ENCODE peak calls at places on chromosomes 3 and 15, in five cellular contexts. Y is endothelial cell of umbilical vein, L is K562, W is H1, C is HepG2. P is an unnamed sample.

GRCh38 chr3:39267631-39268553 is 11.9 kb downstream of the CX3CR1 start:
- DNase-seq in L (no peak), W (no peak), Y (no peak), C (no peak), P (no peak)

GRCh38 chr15:59020321-59020720 is 32.9 kb downstream of the RNF111 start:
- DNase-seq in L (no peak), C (peak), Y (no peak), W (no peak), P (no peak)

GRCh38 chr3:11591006-11591360 is 52.7 kb downstream of the VGLL4 start:
- DNase-seq in W (no peak), Y (no peak), C (no peak), L (no peak), P (no peak)

GRCh38 chr3:170992854-170993253 is 33.7 kb downstream of the SLC2A2 start:
- DNase-seq in C (no peak), L (no peak), W (no peak), Y (no peak), P (no peak)

GRCh38 chr15:100881573-100882336 is 2.1 kb downstream of the ALDH1A3 start:
- DNase-seq in Y (no peak), L (no peak), C (no peak), W (no peak), P (no peak)

GRCh38 chr3:187669675-187670504 is at the start of gene SST:
- DNase-seq in C (peak), Y (peak), W (peak), L (no peak), P (no peak)

GRCh38 chr15:100220058-100220728 is 121.6 kb downstream of the ADAMTS17 start:
- DNase-seq in L (no peak), Y (no peak), W (no peak), C (no peak), P (no peak)

GRCh38 chr15:49990835-49991540 is 128.0 kb downstream of the ATP8B4 start:
- DNase-seq in L (no peak), C (no peak), W (no peak), Y (no peak), P (no peak)

GRCh38 chr15:101267320-101268104 is 9.8 kb downstream of the SELENOS start:
- DNase-seq in L (peak), C (no peak), W (no peak), Y (no peak), P (no peak)

GRCh38 chr15:100598655-100599054 is 3.3 kb downstream of the LINS1 start:
- DNase-seq in L (no peak), Y (no peak), W (no peak), C (no peak), P (no peak)

GRCh38 chr3:170128977-170129431 is 52.5 kb downstream of the PHC3 start:
- DNase-seq in L (no peak), W (no peak), C (no peak), Y (no peak), P (peak)

GRCh38 chr3:70999730-71000129 is 583.8 kb downstream of the FOXP1 start:
- DNase-seq in W (no peak), C (no peak), L (no peak), Y (peak), P (no peak)

GRCh38 chr3:47113669-47114365 is 50.1 kb downstream of the SETD2 start:
- DNase-seq in Y (no peak), C (no peak), W (no peak), L (no peak), P (peak)

GRCh38 chr15:99076555-99077308 is 28.1 kb upstream of the SYNM start:
- DNase-seq in C (peak), L (peak), W (no peak), Y (peak), P (peak)

GRCh38 chr3:108006901-108007331 is 83.9 kb downstream of the CD47 start:
- DNase-seq in W (no peak), C (no peak), L (no peak), Y (peak), P (no peak)

GRCh38 chr15:99282129-99282528 is 30.8 kb downstream of the LRRC28 start:
- DNase-seq in C (no peak), Y (peak), W (no peak), L (no peak), P (no peak)

GRCh38 chr3:4551826-4552442 is 58.8 kb downstream of the ITPR1 start:
- DNase-seq in W (no peak), L (no peak), C (no peak), Y (no peak), P (no peak)

GRCh38 chr15:72315706-72316370 is 4.1 kb downstream of the CELF6 start:
- DNase-seq in Y (no peak), W (peak), L (no peak), C (no peak), P (no peak)

GRCh38 chr3:69079269-69080159 is 651 bp downstream of the UBA3 start:
- DNase-seq in L (peak), C (peak), Y (peak), W (no peak), P (no peak)

GRCh38 chr3:33911525-33912322 is 113.3 kb downstream of the PDCD6IP start:
- DNase-seq in C (no peak), Y (no peak), W (no peak), L (no peak), P (peak)

GRCh38 chr3:167718582-167718981 is 16.1 kb downstream of the PDCD10 start:
- DNase-seq in L (no peak), W (no peak), Y (no peak), C (no peak), P (no peak)

GRCh38 chr3:181567446-181568075 is 144.2 kb upstream of the SOX2 start:
- DNase-seq in C (no peak), L (no peak), W (no peak), Y (no peak), P (no peak)

GRCh38 chr3:185823280-185824044 is 1.4 kb downstream of the IGF2BP2 start:
- DNase-seq in L (peak), Y (peak), C (no peak), W (peak), P (no peak)

GRCh38 chr3:88148651-88149050 is 1.1 kb upstream of the C3orf38 start:
- DNase-seq in W (no peak), C (no peak), L (no peak), Y (no peak), P (no peak)

GRCh38 chr3:56303508-56303907 is 164.8 kb downstream of the ERC2 start:
- DNase-seq in L (peak), W (peak), C (peak), Y (peak), P (no peak)

GRCh38 chr3:151210676-151211381 is 7.8 kb upstream of the GPR171 start:
- DNase-seq in L (no peak), Y (no peak), C (peak), W (no peak), P (no peak)

GRCh38 chr3:47193871-47194859 is 30.3 kb upstream of the SETD2 start:
- DNase-seq in L (no peak), Y (no peak), W (no peak), C (no peak), P (no peak)

GRCh38 chr15:39756806-39757522 is 25.7 kb downstream of the FSIP1 start:
- DNase-seq in Y (peak), L (peak), W (no peak), C (peak), P (peak)

GRCh38 chr3:149393355-149394165 is 16.1 kb upstream of the TM4SF1 start:
- DNase-seq in Y (peak), C (peak), L (peak), W (peak), P (peak)

GRCh38 chr3:141368062-141368924 is at the start of gene ZBTB38:
- DNase-seq in Y (peak), C (peak), L (peak), W (peak), P (peak)

GRCh38 chr3:141366285-141367037 is 1.8 kb upstream of the ZBTB38 start:
- DNase-seq in L (peak), Y (peak), C (peak), W (no peak), P (peak)

GRCh38 chr3:141362736-141363135 is 5.6 kb upstream of the ZBTB38 start:
- DNase-seq in W (no peak), Y (no peak), L (no peak), C (no peak), P (no peak)

GRCh38 chr3:141367038-141367730 is 1.1 kb upstream of the ZBTB38 start:
- DNase-seq in L (no peak), W (no peak), Y (peak), C (no peak), P (no peak)

GRCh38 chr3:141365206-141365605 is 3.1 kb upstream of the ZBTB38 start:
- DNase-seq in Y (no peak), L (no peak), C (no peak), W (no peak), P (no peak)
- H3K27ac ChIP-seq in Y (no peak), L (no peak), C (no peak), W (no peak), P (peak)

GRCh38 chr3:10505050-10505790 is at the start of gene ATP2B2:
- DNase-seq in C (no peak), Y (no peak), W (peak), L (no peak), P (peak)
- TF ChIP-seq JUN in C (no peak), Y (no peak), W (no peak), L (no peak), P (no peak)

DNA sequence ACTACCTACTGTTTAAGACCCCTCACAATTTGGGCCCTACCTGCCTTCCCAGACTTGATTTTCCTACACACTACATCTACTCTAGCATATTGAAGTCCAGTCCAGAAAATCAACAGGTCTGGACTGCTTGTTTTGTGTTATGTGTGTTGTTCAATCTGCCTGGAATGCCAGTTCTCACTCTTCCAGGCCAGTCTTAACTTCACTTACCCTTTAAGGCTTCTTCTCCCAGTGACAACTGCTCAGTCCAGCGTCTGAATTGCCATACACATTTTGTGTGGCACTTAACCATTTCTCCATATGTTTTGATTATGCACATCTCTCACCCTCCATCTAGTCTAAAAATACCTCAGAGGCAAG is 1.1 kb downstream of the TICRR start:
- DNase-seq in Y (no peak), C (no peak), W (no peak), L (no peak), P (peak)
- H3K27ac ChIP-seq in Y (no peak), C (peak), W (peak), L (peak), P (peak)

DNA sequence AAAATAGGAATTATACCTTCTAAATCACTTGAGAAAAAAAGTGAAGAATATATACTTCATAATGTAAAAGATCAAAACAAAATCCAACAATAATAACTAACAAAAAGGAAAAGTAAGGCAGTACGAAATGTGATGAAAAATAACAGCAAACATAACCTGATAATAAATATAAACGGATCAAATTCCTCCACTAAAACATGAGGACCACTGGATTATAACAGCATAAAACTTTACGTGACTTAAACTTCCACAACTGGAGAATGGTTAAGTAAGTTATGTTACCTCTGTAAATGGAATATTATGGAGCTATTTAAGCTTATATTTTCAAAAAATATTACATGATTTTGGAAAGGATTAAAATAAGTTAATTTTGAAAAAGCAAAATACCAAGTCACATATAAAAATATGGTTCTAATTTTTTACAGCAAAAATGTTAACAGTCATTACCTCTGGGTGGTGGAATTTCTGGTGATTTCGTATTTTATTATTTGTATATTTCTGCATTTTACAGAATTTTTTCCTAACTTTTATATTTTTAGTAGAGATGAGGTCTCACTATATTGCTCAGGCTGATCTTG is 7.0 kb downstream of the SLC6A20 start:
- DNase-seq in L (no peak), C (no peak), Y (no peak), W (no peak), P (no peak)
- TF ChIP-seq JUN in L (no peak), C (no peak), Y (no peak), W (no peak), P (no peak)

GRCh38 chr15:77563768-77564167 is 68.9 kb downstream of the LINGO1 start:
- DNase-seq in W (no peak), C (no peak), Y (no peak), L (no peak), P (no peak)
- H3K27ac ChIP-seq in W (no peak), C (no peak), Y (no peak), L (no peak), P (no peak)

DNA sequence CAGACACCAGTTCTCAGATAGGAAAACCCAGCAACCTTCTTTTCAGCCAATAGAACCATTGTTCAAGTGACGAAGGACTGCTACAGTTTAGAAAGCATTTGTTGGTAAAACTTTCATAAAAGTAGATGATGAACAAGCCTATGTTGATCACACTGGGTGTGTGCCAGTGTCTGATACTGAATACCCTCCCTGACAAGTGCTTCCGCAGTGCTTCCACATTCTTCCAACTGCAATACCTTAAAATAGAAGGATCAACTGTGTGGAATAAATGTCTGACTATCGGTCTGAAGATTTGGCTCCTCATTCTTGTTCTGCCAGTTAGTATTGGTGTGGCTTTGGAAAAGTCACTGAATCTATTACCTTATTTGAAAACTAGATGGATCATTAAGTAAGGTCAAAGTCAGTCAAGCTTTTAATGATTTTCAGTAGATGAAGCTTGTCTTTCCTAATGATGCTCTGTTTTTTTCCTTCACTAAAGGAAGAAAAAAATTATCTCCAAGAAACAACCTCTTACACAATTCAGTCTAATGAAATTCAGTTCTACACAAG is 479.4 kb upstream of the CBLB start:
- DNase-seq in W (no peak), C (no peak), Y (no peak), L (no peak), P (no peak)
- TF ChIP-seq JUN in W (no peak), C (no peak), Y (no peak), L (no peak), P (no peak)

GRCh38 chr15:70140543-70141375 is 43.0 kb upstream of the TLE3 start:
- DNase-seq in C (peak), L (no peak), Y (peak), W (peak), P (peak)
- H3K27ac ChIP-seq in C (no peak), L (no peak), Y (no peak), W (peak), P (peak)

DNA sequence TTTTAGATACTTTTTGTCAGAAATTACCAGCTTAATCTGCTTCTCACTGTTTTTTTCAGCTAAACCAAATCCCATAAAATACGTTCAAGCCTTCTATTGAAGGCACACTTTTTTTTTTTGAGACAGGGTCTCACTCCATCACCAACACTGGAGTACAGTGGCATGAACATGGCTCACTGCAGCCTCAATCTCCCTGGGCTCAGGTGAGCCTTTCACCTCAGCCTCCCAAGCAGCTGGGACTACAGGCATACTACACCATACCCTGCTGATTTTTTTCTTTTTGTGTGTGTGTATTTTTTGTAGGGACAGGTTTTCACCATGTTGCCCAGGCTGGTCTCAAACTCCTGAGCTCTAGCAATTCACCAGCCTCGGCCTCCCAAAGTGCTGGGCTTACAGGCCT is 3.7 kb downstream of the RAF1 start:
- DNase-seq in Y (no peak), L (no peak), W (no peak), C (no peak), P (no peak)
- TF ChIP-seq JUN in Y (no peak), L (no peak), W (no peak), C (no peak), P (no peak)

GRCh38 chr15:60396560-60396963 is 1.2 kb downstream of the ANXA2 start:
- DNase-seq in L (no peak), W (no peak), C (no peak), Y (no peak), P (peak)
- H3K27ac ChIP-seq in L (peak), W (no peak), C (peak), Y (peak), P (peak)

GRCh38 chr3:131973731-131974130 is 61.1 kb downstream of the CPNE4 start:
- DNase-seq in C (no peak), L (no peak), Y (no peak), W (no peak), P (no peak)

GRCh38 chr3:131976448-131976847 is 58.4 kb downstream of the CPNE4 start:
- DNase-seq in L (no peak), W (no peak), Y (no peak), C (no peak), P (no peak)

GRCh38 chr3:131977363-131977762 is 57.5 kb downstream of the CPNE4 start:
- DNase-seq in W (no peak), C (no peak), Y (no peak), L (no peak), P (no peak)

GRCh38 chr3:131972550-131972949 is 62.3 kb downstream of the CPNE4 start:
- DNase-seq in Y (no peak), W (no peak), L (no peak), C (no peak), P (no peak)

DNA sequence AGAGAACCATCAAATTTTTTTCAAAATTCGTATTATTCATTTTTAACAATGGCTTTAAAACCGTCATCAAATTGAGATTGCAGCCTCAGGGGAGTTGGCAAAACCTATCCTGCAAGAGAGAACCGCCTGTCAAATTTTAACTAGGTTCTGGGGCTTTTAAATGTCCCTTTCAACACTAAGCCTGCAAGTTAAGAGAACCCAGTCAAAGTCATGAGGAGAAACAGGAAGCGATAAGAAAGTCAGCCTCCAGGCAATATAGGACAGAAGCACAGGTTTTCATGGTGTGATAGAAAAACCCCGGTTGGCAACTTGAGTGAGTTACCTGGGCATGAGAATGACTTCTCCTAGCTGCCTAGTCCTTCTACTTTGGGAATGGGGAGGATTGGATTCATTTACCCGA is 59.8 kb downstream of the CPNE4 start:
- DNase-seq in Y (no peak), L (no peak), W (no peak), C (no peak), P (no peak)
- TF ChIP-seq JUN in Y (no peak), L (no peak), W (no peak), C (no peak), P (no peak)

P was measured in A549.